ENCODE peak calls at places on chromosomes 3 and 15, in four cellular contexts. A, Y, D and L are unnamed samples.

GRCh38 chr3:152524198-152525140 is 255.7 kb downstream of the MBNL1 start:
- DNase-seq in A (peak; percentile 57), Y (peak; percentile 56), D (peak; percentile 64), L (peak; percentile 42)

GRCh38 chr15:69032703-69033373 is 18.3 kb downstream of the NOX5 start:
- DNase-seq in A (no peak), Y (no peak), D (no peak), L (no peak)

GRCh38 chr3:197811343-197811742 is 20.3 kb downstream of the LRCH3 start:
- DNase-seq in A (no peak), Y (peak; percentile 97), D (no peak), L (no peak)

GRCh38 chr3:195097331-195098255 is 173.4 kb downstream of the XXYLT1 start:
- DNase-seq in A (no peak), Y (no peak), D (no peak), L (no peak)

GRCh38 chr15:64387562-64388168 is at the start of gene TRIP4:
- DNase-seq in A (peak; percentile 93), Y (peak; percentile 99), D (peak; percentile 97), L (peak; percentile 96)

GRCh38 chr3:115626006-115626409 is 2.7 kb downstream of the GAP43 start:
- DNase-seq in A (no peak), Y (no peak), D (peak; percentile 46), L (no peak)

GRCh38 chr15:100345438-100345837 is 3.7 kb upstream of the ADAMTS17 start:
- DNase-seq in A (no peak), Y (no peak), D (no peak), L (no peak)

GRCh38 chr3:13058346-13059120 is 14.7 kb downstream of the IQSEC1 start:
- DNase-seq in A (no peak), Y (no peak), D (no peak), L (no peak)

GRCh38 chr3:167116120-167116922 is 263.8 kb downstream of the ZBBX start:
- DNase-seq in A (no peak), Y (no peak), D (no peak), L (no peak)

DNA sequence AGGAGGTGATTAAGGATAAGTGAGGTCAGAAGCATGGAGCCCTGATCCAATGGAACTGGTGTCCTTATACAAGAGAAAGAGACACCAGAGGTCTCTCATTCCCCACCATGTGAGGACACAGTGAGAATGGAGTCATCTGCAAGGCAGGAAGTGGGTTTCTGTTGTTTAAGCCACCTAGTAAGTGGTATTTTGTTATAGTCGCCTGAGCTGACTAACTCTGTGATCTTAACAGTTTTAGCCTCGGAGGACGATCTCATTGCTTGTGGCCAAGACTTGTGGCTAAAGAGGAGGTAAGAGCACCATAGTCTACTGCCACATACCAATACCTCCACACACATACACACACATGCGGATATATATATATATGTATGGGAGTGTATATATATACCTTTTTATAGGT is 73.8 kb downstream of the MCTP2 start:
- DNase-seq in A (no peak), Y (no peak), D (no peak), L (peak; percentile 60)
- H4K20me1 ChIP-seq in A (no peaks in the 10 kb centered on the region), Y (no peaks in the 10 kb centered on the region), D (no peaks in the 10 kb centered on the region), L (no peaks in the 10 kb centered on the region)

GRCh38 chr3:71166839-71167238 is 416.7 kb downstream of the FOXP1 start:
- DNase-seq in A (no peak), Y (no peak), D (no peak), L (no peak)
- H3K27ac ChIP-seq in A (no peak overlapping the region), Y (no peak overlapping the region), D (no peak overlapping the region), L (no peak overlapping the region)

GRCh38 chr3:90010341-90010740 is 902.9 kb downstream of the EPHA3 start:
- DNase-seq in A (peak; percentile 26), Y (peak; percentile 57), D (peak; percentile 55), L (no peak)
- H4K20me1 ChIP-seq in A (no peaks in the 10 kb centered on the region), Y (no peaks in the 10 kb centered on the region), D (no peaks in the 10 kb centered on the region), L (no peaks in the 10 kb centered on the region)

DNA sequence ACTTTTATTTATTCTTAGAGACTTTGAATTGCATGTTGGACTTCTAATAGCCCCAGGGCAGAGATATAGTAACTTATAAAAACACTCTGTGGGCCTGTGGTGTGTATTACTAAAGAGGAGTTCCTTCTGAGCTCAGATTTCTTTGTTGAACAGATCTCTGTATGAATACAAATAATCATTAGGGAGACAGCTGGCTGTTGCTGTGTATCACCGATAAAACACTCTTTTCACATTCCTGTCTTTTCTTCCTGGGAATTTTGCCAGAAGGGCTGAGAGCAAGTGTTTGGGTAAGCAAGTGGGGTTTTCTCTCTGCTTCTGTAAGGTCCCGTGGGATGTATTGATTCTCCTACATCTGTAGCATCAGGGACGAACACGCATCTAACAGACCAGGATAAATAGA is 226.1 kb upstream of the CD96 start:
- DNase-seq in A (no peak), Y (peak; percentile 42), D (no peak), L (no peak)
- H3K27ac ChIP-seq in A (no peak overlapping the region), Y (no peak overlapping the region), D (no peak overlapping the region), L (peak overlapping the region; percentile 98)

GRCh38 chr3:46958469-46959168 is 17.9 kb downstream of the CCDC12 start:
- DNase-seq in A (no peak), Y (no peak), D (no peak), L (no peak)
- H4K20me1 ChIP-seq in A (peaks cover 81% of the 10 kb centered on the region), Y (peaks cover 25% of the 10 kb centered on the region), D (peaks cover 89% of the 10 kb centered on the region), L (peaks cover 53% of the 10 kb centered on the region)

DNA sequence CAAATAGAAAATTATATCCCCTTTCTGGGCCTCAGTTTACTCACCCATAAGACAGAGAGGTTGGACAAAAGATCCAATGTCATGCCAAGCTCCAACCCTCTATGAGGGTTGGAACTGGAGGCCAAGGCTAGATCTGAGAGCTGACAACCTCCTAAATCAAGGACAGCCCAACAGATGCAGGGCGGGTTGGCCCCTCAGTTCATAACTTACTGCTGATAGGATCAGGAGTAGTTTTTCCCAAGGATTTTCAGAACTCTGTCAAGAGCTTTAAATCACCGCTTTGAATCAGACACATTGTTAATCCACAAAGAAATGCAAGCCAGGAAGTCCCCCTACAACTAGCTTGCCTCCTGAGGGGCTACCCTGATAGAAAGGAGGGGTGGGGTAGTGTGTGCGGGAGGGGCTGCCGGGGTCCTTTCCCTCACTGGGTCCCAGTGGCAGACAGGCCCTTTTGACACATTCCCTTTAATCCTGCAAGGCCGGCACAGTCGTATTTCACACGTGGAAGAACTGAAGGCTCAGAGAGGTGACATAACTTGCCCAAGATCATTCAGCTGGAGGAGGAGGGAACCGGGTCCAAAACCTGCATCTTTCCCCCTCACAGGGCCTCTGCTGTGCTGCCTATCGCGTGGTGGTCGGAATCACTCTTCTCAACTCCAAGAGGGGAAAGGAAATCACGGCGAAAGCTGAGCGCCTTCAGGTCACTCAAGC is 21.4 kb downstream of the BMF start:
- DNase-seq in A (peak; percentile 44), Y (no peak), D (no peak), L (no peak)
- H3K27ac ChIP-seq in A (no peak overlapping the region), Y (no peak overlapping the region), D (no peak overlapping the region), L (no peak overlapping the region)

GRCh38 chr15:42728975-42729374 is 8.0 kb downstream of the CDAN1 start:
- DNase-seq in A (no peak), Y (no peak), D (no peak), L (no peak)

GRCh38 chr15:42730135-42730534 is 6.8 kb downstream of the CDAN1 start:
- DNase-seq in A (no peak), Y (no peak), D (no peak), L (no peak)

GRCh38 chr15:42729409-42729808 is 7.5 kb downstream of the CDAN1 start:
- DNase-seq in A (no peak), Y (no peak), D (no peak), L (no peak)

GRCh38 chr15:42727740-42728355 is 9.1 kb downstream of the CDAN1 start:
- DNase-seq in A (no peak), Y (no peak), D (no peak), L (no peak)

GRCh38 chr15:42728562-42728961 is 8.4 kb downstream of the CDAN1 start:
- DNase-seq in A (no peak), Y (no peak), D (no peak), L (no peak)
- H4K20me1 ChIP-seq in A (peaks cover 8% of the 10 kb centered on the region), Y (no peaks in the 10 kb centered on the region), D (no peaks in the 10 kb centered on the region), L (no peaks in the 10 kb centered on the region)

DNA sequence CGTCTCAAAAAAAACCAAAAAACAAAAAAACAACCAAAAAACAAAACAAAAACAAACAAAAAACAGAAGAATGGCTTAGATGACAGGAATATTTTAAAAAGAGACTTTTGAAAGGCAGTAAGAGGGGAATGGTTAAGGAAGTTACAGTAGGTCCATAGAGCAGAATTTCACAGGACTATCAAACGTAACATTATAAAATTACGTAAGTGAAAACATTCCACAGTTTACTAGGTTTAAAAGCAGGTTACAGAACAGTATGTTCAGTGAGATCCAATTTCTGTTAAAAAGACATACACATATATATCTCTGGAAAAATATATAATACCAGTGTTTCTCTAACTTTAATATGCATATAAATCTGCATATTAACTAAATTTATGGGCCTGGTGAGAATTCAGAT is 50.2 kb upstream of the MUC13 start:
- DNase-seq in A (no peak), Y (no peak), D (no peak), L (no peak)
- H3K27ac ChIP-seq in A (no peak overlapping the region), Y (peak overlapping the region; percentile 99), D (no peak overlapping the region), L (no peak overlapping the region)